ENCODE peak calls at places on chromosomes 7 and 10, in nine cellular contexts. N is MCF 10A; I is left lung; L is GM20000; H is D721Med; O is transverse colon; Q is B cell; P is psoas muscle; K is CD4-positive, alpha-beta T cell. R is an unnamed sample.

GRCh38 chr10:60340973-60341372 is 48.7 kb downstream of the ANK3 start:
- DNase-seq in I (no peak), N (no peak), Q (no peak), K (no peak), L (no peak), O (no peak), P (no peak), H (no peak), R (no peak)

GRCh38 chr7:77685219-77685618 is 11.0 kb upstream of the RSBN1L start:
- DNase-seq in N (peak; percentile 65), I (no peak), K (no peak), O (peak; percentile 26), Q (no peak), H (no peak), L (no peak), P (no peak), R (peak; percentile 49)

GRCh38 chr7:2958416-2959342 is 85.0 kb downstream of the CARD11 start:
- DNase-seq in N (no peak), I (peak; percentile 35), H (no peak), L (no peak), P (no peak), O (no peak), Q (no peak), K (no peak), R (no peak)

GRCh38 chr7:117186218-117186617 is 136.6 kb downstream of the WNT2 start:
- DNase-seq in H (no peak), K (no peak), N (no peak), Q (no peak), L (no peak), O (no peak), I (no peak), P (no peak), R (no peak)

GRCh38 chr7:22129166-22129565 is 183.5 kb upstream of the CDCA7L start:
- DNase-seq in I (no peak), O (no peak), L (no peak), P (no peak), K (no peak), N (no peak), H (no peak), Q (no peak), R (no peak)

GRCh38 chr7:73918926-73919693 is 58.2 kb downstream of the TMEM270 start:
- DNase-seq in K (no peak), H (no peak), O (no peak), L (no peak), N (no peak), Q (no peak), P (no peak), I (peak; percentile 17), R (no peak)

GRCh38 chr7:38830826-38831225 is 78.2 kb downstream of the VPS41 start:
- DNase-seq in O (no peak), L (no peak), I (no peak), P (no peak), K (no peak), Q (no peak), H (no peak), N (no peak), R (no peak)

GRCh38 chr7:39509912-39510311 is 56.3 kb upstream of the YAE1 start:
- DNase-seq in I (no peak), K (no peak), Q (no peak), P (no peak), L (no peak), H (no peak), N (no peak), O (no peak), R (no peak)

GRCh38 chr7:139753693-139754111 is 24.1 kb downstream of the HIPK2 start:
- DNase-seq in Q (no peak), K (no peak), L (no peak), O (peak; percentile 66), I (no peak), H (no peak), N (no peak), P (no peak), R (peak; percentile 56)

GRCh38 chr10:23478570-23478969 is 39.7 kb downstream of the OTUD1 start:
- DNase-seq in P (no peak), I (no peak), K (no peak), H (no peak), L (no peak), O (no peak), Q (no peak), N (peak; percentile 48), R (no peak)

GRCh38 chr10:131689954-131690669 is 210.7 kb upstream of the PPP2R2D start:
- DNase-seq in O (no peak), L (no peak), K (no peak), Q (no peak), H (no peak), N (no peak), I (peak; percentile 51), P (no peak), R (no peak)

GRCh38 chr7:27156901-27157716 is 634 bp upstream of the HOXA7 start:
- DNase-seq in H (no peak), L (no peak), O (peak; percentile 22), N (no peak), I (peak; percentile 47), K (no peak), Q (no peak), P (peak; percentile 56), R (no peak)

GRCh38 chr10:44724415-44725174 is 186.5 kb upstream of the TMEM72 start:
- DNase-seq in K (no peak), I (no peak), L (no peak), O (no peak), P (no peak), Q (no peak), H (no peak), N (peak; percentile 27), R (no peak)

GRCh38 chr7:37782166-37782565 is 66.2 kb upstream of the NME8 start:
- DNase-seq in K (no peak), P (no peak), H (no peak), I (no peak), L (no peak), O (no peak), Q (no peak), N (no peak), R (no peak)

GRCh38 chr10:33152146-33152545 is 182.3 kb downstream of the NRP1 start:
- DNase-seq in O (no peak), H (no peak), L (no peak), Q (no peak), P (no peak), N (no peak), K (no peak), I (no peak), R (no peak)

GRCh38 chr10:78356291-78356915 is 322.7 kb downstream of the RPS24 start:
- DNase-seq in P (no peak), Q (no peak), K (no peak), H (no peak), L (no peak), N (no peak), O (no peak), I (no peak), R (no peak)

GRCh38 chr7:135930565-135931423 is 46.4 kb downstream of the MTPN start:
- DNase-seq in P (no peak), H (no peak), Q (no peak), L (no peak), K (no peak), N (no peak), O (no peak), I (no peak), R (no peak)

GRCh38 chr7:84073476-84073875 is 121.1 kb downstream of the SEMA3A start:
- DNase-seq in H (no peak), K (no peak), P (no peak), L (no peak), Q (no peak), I (no peak), O (no peak), N (peak; percentile 46), R (no peak)

GRCh38 chr7:101321491-101322401 is at the start of gene IFT22:
- DNase-seq in N (peak; percentile 90), K (peak; percentile 82), I (peak; percentile 95), L (peak; percentile 97), H (peak; percentile 93), Q (peak; percentile 94), P (peak; percentile 94), O (peak; percentile 92), R (peak; percentile 94)
- TF ChIP-seq CTCF in N (peak; percentile 17), K (no peak), I (no peak), L (no peak), H (peak; percentile 38), Q (no peak), P (no peak), O (peak; percentile 22), R (no peak)

DNA sequence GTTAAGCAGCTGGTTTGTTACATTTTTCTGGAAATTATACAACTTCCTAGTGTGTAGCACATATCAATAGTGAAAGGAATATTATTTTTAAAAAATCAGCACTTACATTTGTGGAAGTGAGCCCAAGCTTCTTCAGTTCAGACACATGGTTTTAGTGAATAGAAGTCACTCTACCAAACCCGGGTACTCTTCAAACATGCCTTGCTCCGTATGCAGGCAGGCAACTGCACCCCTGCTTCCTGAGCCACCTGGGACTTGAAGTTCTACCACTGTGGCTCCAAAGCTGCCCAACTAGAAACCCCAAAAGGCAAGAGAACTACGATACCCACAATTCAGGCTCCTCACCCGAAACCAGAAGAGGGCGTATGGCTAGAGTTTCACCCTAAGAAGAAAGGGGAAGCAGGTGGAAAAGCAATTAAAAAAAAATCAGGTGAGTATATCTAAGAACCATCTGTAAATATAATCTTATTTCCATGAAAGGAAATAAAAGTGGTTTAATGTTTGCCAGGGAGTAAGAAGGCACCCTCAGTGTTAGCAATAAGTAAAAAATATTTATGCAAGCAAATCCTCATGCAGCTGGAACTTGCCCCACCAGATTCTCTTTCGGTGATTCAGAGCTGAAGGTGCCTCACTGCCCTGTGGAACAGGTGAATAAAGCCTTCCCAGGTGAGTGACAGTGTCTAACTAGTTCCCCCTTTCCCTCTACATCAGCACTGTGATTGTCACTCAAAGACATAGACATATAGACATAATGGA is at the start of gene MACC1:
- DNase-seq in Q (peak; percentile 88), I (peak; percentile 61), P (peak; percentile 29), O (peak; percentile 84), L (peak; percentile 36), K (no peak), H (no peak), N (peak; percentile 69), R (peak; percentile 85)
- TF ChIP-seq CTCF in Q (peak; percentile 64), I (peak; percentile 10), P (no peak), O (peak; percentile 44), L (peak; percentile 37), K (no peak), H (no peak), N (no peak), R (peak; percentile 43)

DNA sequence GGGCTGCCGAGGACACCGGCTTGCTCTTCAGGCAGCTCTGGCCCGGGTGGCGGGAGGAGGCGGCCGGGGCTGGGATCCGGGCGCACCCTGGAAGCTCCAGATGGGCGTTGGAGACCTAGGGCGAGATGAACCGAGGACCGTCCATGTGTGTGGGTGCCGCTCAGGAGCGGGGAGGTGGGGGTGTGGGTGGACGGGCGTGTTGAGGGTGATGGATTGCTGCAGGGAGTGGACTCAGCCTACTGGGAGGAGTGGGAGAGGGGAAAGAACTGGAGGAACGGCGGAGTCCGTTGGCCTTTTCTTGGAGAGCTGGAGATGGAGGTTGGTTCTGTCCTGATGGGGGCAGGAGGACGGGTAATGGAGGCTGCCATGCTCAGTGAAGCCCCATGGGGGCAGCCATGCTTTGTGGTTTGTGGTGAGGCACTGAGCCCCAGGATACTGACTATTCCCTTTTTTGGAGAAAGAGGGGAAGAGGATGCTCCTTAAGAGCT is 27.1 kb downstream of the HIF1AN start:
- DNase-seq in K (peak; percentile 4), H (no peak), P (no peak), O (no peak), N (peak; percentile 38), Q (no peak), L (peak; percentile 44), I (no peak), R (no peak)
- TF ChIP-seq CTCF in K (no peak), H (peak; percentile 0), P (no peak), O (peak; percentile 9), N (peak; percentile 41), Q (no peak), L (no peak), I (no peak), R (no peak)

GRCh38 chr7:108459922-108460551 is 3.8 kb upstream of the NRCAM start:
- DNase-seq in H (no peak), L (peak; percentile 60), Q (peak; percentile 46), N (peak; percentile 54), K (no peak), O (no peak), P (no peak), I (no peak), R (no peak)
- TF ChIP-seq CTCF in H (peak; percentile 80), L (peak; percentile 38), Q (peak; percentile 71), N (peak; percentile 58), K (peak; percentile 48), O (no peak), P (no peak), I (peak; percentile 24), R (no peak)